ENCODE peak calls at places on chromosomes 11 and 22, in ten cellular contexts. V is small intestine; F is testis; L is upper lobe of right lung; K is endothelial cell of umbilical vein; T is Peyer's patch; E is heart right ventricle; Q is CD4-positive, alpha-beta T cell; X is CD4-positive, CD25-positive, alpha-beta regulatory T cell; S is GM23338. J is an unnamed sample.

GRCh38 chr11:74636633-74637184 is 44.3 kb downstream of the POLD3 start:
- DNase-seq in K (peak), E (no peak), F (no peak), T (no peak), V (peak), X (no peak), L (no peak), Q (no peak), S (no peak), J (no peak)

GRCh38 chr22:47627561-47628253 is 865.3 kb downstream of the TBC1D22A start:
- DNase-seq in L (peak), V (no peak), S (no peak), F (no peak), K (no peak), E (no peak), Q (no peak), X (no peak), T (no peak), J (no peak)

GRCh38 chr11:36249271-36249670 is 40.0 kb downstream of the COMMD9 start:
- DNase-seq in X (no peak), E (no peak), Q (no peak), K (no peak), T (no peak), F (peak), L (no peak), V (no peak), S (no peak), J (no peak)

GRCh38 chr11:61162092-61162935 is 1.1 kb upstream of the VPS37C start:
- DNase-seq in X (peak), F (peak), S (peak), K (peak), Q (no peak), E (no peak), T (peak), V (peak), L (no peak), J (peak)

GRCh38 chr11:67657300-67657699 is 6.8 kb upstream of the ACY3 start:
- DNase-seq in S (no peak), X (no peak), E (no peak), Q (no peak), T (no peak), K (no peak), V (no peak), F (no peak), L (no peak), J (no peak)

GRCh38 chr11:35144103-35144741 is 5.3 kb downstream of the CD44 start:
- DNase-seq in T (peak), V (peak), S (no peak), Q (peak), X (peak), K (no peak), F (no peak), L (peak), E (no peak), J (no peak)

GRCh38 chr11:47688101-47688500 is 27.1 kb downstream of the AGBL2 start:
- DNase-seq in F (no peak), S (no peak), L (peak), Q (no peak), T (no peak), K (no peak), E (no peak), V (no peak), X (no peak), J (no peak)

GRCh38 chr22:44355688-44356070 is 42.9 kb upstream of the SHISAL1 start:
- DNase-seq in F (no peak), L (peak), V (no peak), T (no peak), Q (no peak), X (no peak), K (no peak), S (no peak), E (no peak), J (no peak)

GRCh38 chr11:12704049-12704448 is 29.8 kb downstream of the TEAD1 start:
- DNase-seq in E (no peak), K (peak), S (no peak), T (no peak), V (no peak), X (no peak), Q (no peak), F (no peak), L (no peak), J (no peak)

GRCh38 chr11:120219157-120219934 is 8.5 kb downstream of the OAF start:
- DNase-seq in X (no peak), S (no peak), V (peak), F (no peak), E (no peak), L (no peak), T (no peak), K (no peak), Q (no peak), J (no peak)

GRCh38 chr11:19679952-19680823 is 32.4 kb upstream of the NAV2 start:
- DNase-seq in S (peak), K (peak), E (peak), F (peak), V (peak), Q (no peak), T (peak), X (no peak), L (peak), J (peak)

GRCh38 chr22:50272103-50272782 is 2.1 kb upstream of the MAPK11 start:
- DNase-seq in V (no peak), T (no peak), S (no peak), Q (no peak), L (no peak), X (no peak), K (no peak), F (no peak), E (no peak), J (no peak)

GRCh38 chr22:49930596-49931412 is 12.4 kb downstream of the CRELD2 start:
- DNase-seq in S (peak), K (peak), E (peak), L (peak), F (peak), Q (peak), T (peak), X (no peak), V (peak), J (peak)

GRCh38 chr22:33925194-33925593 is 4.9 kb upstream of the LARGE1 start:
- DNase-seq in F (no peak), V (no peak), E (no peak), X (no peak), L (no peak), T (no peak), Q (no peak), K (no peak), S (no peak), J (no peak)

GRCh38 chr11:36131719-36132349 is 157.4 kb downstream of the COMMD9 start:
- DNase-seq in T (peak), F (peak), E (peak), K (peak), S (peak), L (no peak), X (no peak), Q (no peak), V (no peak), J (no peak)

GRCh38 chr11:108857382-108857781 is 192.5 kb downstream of the DDX10 start:
- DNase-seq in V (no peak), Q (no peak), L (no peak), F (no peak), S (no peak), X (no peak), T (no peak), K (peak), E (peak), J (no peak)

GRCh38 chr11:84249344-84250135 is 963.4 kb upstream of the CCDC90B start:
- DNase-seq in V (no peak), F (no peak), S (no peak), L (no peak), X (no peak), E (no peak), T (no peak), K (no peak), Q (no peak), J (no peak)

GRCh38 chr11:12358302-12359188 is 18.8 kb upstream of the PARVA start:
- DNase-seq in Q (no peak), K (no peak), S (no peak), V (no peak), E (no peak), L (no peak), X (no peak), T (no peak), F (no peak), J (no peak)

GRCh38 chr11:32830413-32830738 is 649 bp downstream of the PRRG4 start:
- DNase-seq in F (no peak), V (peak), X (no peak), K (no peak), Q (no peak), E (no peak), L (no peak), S (peak), T (peak), J (no peak)
- H3K27ac ChIP-seq in F (no peak), V (peak), X (no peak), K (no peak), Q (no peak), E (no peak), L (peak), S (no peak), T (peak), J (no peak)

GRCh38 chr22:19793656-19794310 is 33.2 kb downstream of the TBX1 start:
- DNase-seq in S (no peak), V (no peak), E (no peak), K (no peak), L (no peak), F (no peak), T (no peak), Q (no peak), X (no peak), J (no peak)
- H3K27ac ChIP-seq in S (no peak), V (no peak), E (no peak), K (no peak), L (no peak), F (no peak), T (no peak), Q (no peak), X (no peak), J (no peak)

GRCh38 chr22:30291334-30291892 is 2.1 kb upstream of the CASTOR1 start:
- DNase-seq in X (no peak), Q (no peak), K (no peak), S (no peak), T (no peak), L (no peak), E (no peak), F (no peak), V (no peak), J (no peak)
- H3K27ac ChIP-seq in X (no peak), Q (peak), K (peak), S (no peak), T (peak), L (peak), E (peak), F (peak), V (peak), J (peak)

GRCh38 chr11:5547982-5548381 is 358 bp downstream of the OR52H1 start:
- DNase-seq in E (no peak), F (no peak), L (no peak), V (no peak), K (no peak), T (no peak), Q (no peak), X (no peak), S (no peak), J (no peak)

GRCh38 chr11:5553347-5553746 is 5.0 kb upstream of the OR52H1 start:
- DNase-seq in X (no peak), Q (no peak), T (no peak), V (no peak), L (no peak), F (no peak), K (no peak), E (no peak), S (no peak), J (no peak)

GRCh38 chr11:5548440-5548839 is at the start of gene OR52H1:
- DNase-seq in S (no peak), V (no peak), T (no peak), K (no peak), Q (no peak), L (no peak), X (no peak), F (no peak), E (no peak), J (no peak)

GRCh38 chr11:5550440-5551095 is 2.2 kb upstream of the OR52H1 start:
- DNase-seq in V (no peak), X (no peak), E (no peak), Q (no peak), S (no peak), T (no peak), K (no peak), L (no peak), F (no peak), J (no peak)
- H3K27ac ChIP-seq in V (no peak), X (no peak), E (no peak), Q (no peak), S (no peak), T (no peak), K (no peak), L (no peak), F (no peak), J (no peak)

GRCh38 chr11:111698852-111699559 is 67.2 kb downstream of the PPP2R1B start:
- DNase-seq in L (no peak), E (no peak), F (no peak), S (no peak), T (no peak), X (no peak), Q (no peak), V (no peak), K (no peak), J (no peak)

GRCh38 chr11:111700186-111700585 is 66.0 kb downstream of the PPP2R1B start:
- DNase-seq in V (no peak), E (no peak), S (no peak), F (no peak), T (no peak), L (no peak), K (no peak), X (no peak), Q (no peak), J (no peak)

GRCh38 chr11:111702623-111703022 is 63.6 kb downstream of the PPP2R1B start:
- DNase-seq in F (no peak), S (no peak), T (no peak), L (no peak), Q (no peak), V (no peak), E (no peak), K (no peak), X (no peak), J (no peak)

GRCh38 chr11:111697910-111698309 is 68.3 kb downstream of the PPP2R1B start:
- DNase-seq in L (no peak), T (no peak), V (no peak), F (no peak), S (no peak), X (no peak), Q (no peak), E (no peak), K (no peak), J (no peak)

DNA sequence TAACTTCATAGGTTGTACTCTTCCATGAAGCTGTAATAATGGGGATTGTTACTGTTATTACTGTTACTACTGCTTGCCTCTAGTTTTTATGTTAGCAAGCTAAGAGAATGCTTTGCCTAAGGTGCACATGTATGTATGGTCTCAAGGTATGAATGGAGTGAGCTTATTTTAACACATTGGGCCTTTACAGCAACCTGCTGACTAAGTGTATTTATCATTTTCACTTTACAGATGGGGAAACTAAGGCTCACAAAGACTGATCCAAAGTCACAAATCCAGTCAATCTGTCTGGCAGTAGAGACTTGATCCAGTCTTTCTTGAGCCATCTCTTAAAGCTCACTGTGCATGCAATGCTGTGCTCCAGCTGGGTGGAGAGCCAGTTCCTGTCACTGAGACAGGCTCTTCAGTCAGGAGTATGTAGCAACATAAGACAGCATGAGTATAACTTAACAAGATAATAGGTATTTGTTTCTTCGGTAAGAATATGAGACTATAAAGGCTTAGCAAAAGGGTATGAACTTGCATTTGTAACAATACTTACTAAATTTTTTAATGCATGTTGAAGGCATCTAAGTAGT is 66.5 kb downstream of the PPP2R1B start:
- DNase-seq in X (no peak), E (no peak), K (no peak), L (no peak), Q (no peak), F (no peak), T (no peak), V (no peak), S (no peak), J (no peak)
- H3K27ac ChIP-seq in X (no peak), E (no peak), K (no peak), L (no peak), Q (no peak), F (no peak), T (no peak), V (no peak), S (no peak), J (no peak)

DNA sequence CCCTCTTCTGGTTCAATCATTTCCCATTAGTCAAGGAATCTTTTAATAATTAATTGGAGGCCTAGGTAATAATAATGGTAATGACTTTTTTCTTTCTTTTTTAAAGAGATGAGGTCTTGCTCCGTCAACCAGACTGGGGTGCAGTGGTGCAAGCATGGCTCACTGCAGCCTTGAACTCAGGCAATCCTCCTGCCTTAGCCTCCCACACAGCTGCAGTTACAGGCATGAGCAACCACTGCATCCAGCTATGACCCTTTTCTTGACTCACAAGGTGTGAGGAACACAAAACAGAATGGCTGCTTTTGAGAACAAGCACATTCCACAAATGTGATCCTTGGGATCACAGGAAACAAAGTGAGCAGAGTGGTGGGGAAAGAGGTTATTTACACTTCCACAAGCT is 3.6 kb downstream of the POLDIP3 start:
- DNase-seq in L (no peak), K (no peak), E (no peak), T (no peak), Q (no peak), V (no peak), X (no peak), S (no peak), F (no peak), J (no peak)
- H3K27ac ChIP-seq in L (peak), K (no peak), E (no peak), T (no peak), Q (no peak), V (no peak), X (no peak), S (no peak), F (no peak), J (no peak)

DNA sequence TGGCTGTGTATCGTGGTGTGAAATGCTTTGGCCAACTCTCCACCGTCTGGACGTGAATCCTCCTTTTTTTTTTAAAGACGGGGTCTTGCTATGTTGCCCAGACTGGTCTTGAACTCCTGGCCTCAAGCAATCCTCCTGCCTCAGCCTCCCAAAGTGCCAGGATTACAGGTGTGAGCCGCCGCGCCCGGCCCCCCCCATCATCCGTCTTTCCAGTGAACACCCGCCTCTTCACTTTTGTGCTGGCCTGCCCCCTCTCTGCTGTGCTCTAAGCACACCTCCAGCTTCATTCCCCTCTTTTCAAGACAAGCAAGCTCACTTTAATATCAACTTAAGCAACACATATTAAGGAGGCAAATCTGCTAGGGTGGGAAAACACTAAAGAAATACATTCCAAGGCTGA is 35.3 kb downstream of the IGSF9B start:
- DNase-seq in E (no peak), K (no peak), T (no peak), F (no peak), X (no peak), L (no peak), S (no peak), V (no peak), Q (no peak), J (no peak)
- H3K27ac ChIP-seq in E (no peak), K (no peak), T (no peak), F (no peak), X (no peak), L (no peak), S (no peak), V (no peak), Q (no peak), J (peak)

DNA sequence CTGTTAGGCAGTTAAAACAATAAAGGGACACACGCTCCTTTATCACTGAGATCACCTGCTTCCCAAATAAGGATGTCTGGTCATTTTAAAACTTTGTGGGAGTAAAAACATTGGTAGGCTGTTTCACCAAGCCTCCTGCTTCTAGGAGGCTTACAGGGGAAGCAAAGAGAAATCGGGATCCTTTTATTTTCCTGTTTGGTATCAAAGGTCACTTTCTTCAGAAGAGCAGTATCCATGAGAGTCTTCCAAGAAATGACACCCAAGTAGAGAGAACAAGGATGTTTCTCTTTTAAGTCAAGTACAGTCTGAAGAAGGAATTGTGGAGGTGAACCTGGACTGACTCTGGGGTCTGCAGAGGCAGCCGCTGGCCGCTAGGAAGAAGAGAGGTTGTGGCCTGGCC is 36.9 kb upstream of the BID start:
- DNase-seq in X (no peak), F (no peak), K (no peak), Q (no peak), T (no peak), V (peak), E (no peak), S (no peak), L (no peak), J (no peak)
- H3K27ac ChIP-seq in X (no peak), F (no peak), K (no peak), Q (no peak), T (no peak), V (no peak), E (peak), S (no peak), L (no peak), J (no peak)

DNA sequence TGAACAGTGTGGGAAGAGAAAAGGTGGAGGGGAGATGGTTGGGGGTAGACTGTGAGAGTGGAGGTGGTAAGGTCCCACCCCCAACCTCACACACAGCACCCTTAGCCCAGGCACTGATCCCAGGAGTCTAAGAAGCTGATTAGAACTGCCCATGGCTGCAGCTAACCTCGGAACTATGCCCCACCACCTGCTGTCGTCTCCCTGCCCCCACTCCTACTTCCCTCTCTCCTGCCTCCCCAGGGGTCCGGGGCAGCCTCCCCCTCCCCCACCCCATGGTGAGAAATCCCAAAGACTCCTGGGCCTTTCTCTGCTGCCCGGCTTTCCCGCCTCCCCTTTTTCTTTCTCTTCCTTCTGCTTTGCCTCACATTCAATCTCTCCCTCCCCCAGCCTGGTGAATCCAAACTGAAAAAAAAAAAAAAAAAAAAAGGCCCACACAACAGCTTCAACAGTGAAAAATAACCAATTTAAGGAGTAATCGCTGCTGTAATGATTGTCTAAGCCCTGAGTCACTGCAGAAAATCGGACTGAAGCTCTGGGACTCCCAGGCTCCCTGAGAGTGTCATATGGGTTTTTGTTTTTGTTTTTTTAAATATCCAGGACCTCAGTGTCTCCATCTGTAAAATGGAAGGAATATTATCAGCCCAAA is 9.6 kb upstream of the TP53I11 start:
- DNase-seq in V (no peak), X (no peak), L (no peak), E (no peak), T (no peak), Q (no peak), S (no peak), K (no peak), F (no peak), J (no peak)
- H3K27ac ChIP-seq in V (no peak), X (no peak), L (no peak), E (no peak), T (no peak), Q (no peak), S (no peak), K (no peak), F (no peak), J (no peak)

GRCh38 chr11:65013130-65013691 is 749 bp upstream of the ARL2 start:
- DNase-seq in T (peak), L (peak), V (peak), F (peak), K (no peak), X (no peak), E (peak), S (peak), Q (peak), J (no peak)
- H3K27ac ChIP-seq in T (peak), L (peak), V (peak), F (peak), K (peak), X (peak), E (peak), S (peak), Q (peak), J (peak)

J was measured in caudate nucleus.